ENCODE peak calls at places on chromosomes 11 and 22, in ten cellular contexts. F is stimulated activated CD8-positive, alpha-beta memory T cell treated with anti-CD3 and anti-CD28 coated beads, Interleukin-2, amount 100 ng/mL, for 48 hours; X is stimulated activated CD4-positive, alpha-beta T cell treated with anti-CD3 and anti-CD28 coated beads, Interleukin-4, amount 100 ng/mL, for 24 hours; Z is GOT3; V is SK-N-MC; J is ascending aorta; Q is frontal cortex; H is NCI-H1048; O is activated CD8-positive, alpha-beta memory T cell treated with anti-CD3 and anti-CD28 coated beads, Interleukin-2, amount 10 ng/mL, durations not matched to agents 7 days and 5 days; M is RWPE1. E is an unnamed sample.

GRCh38 chr22:50083462-50084081 is 1.7 kb downstream of the MLC1 start:
- DNase-seq in O (no peak), F (no peak), M (no peak), H (no peak), Z (no peak), V (no peak), J (no peak), Q (no peak), X (no peak), E (no peak)

GRCh38 chr11:133956650-133957633 is at the start of gene IGSF9B:
- DNase-seq in Z (peak; percentile 31), Q (peak; percentile 96), J (peak; percentile 92), H (no peak), V (no peak), F (peak; percentile 89), M (peak; percentile 98), O (peak; percentile 91), X (peak; percentile 91), E (peak; percentile 82)

GRCh38 chr22:49358041-49358440 is 469.6 kb downstream of the BRD1 start:
- DNase-seq in O (no peak), Z (no peak), M (no peak), H (no peak), V (no peak), X (no peak), Q (no peak), J (no peak), F (no peak), E (no peak)

GRCh38 chr11:65121447-65121864 is 478 bp downstream of the FAU start:
- DNase-seq in H (no peak), M (no peak), O (peak; percentile 67), J (peak; percentile 66), Z (no peak), V (no peak), F (no peak), X (no peak), Q (no peak), E (no peak)

GRCh38 chr22:36478966-36479365 is 2.5 kb downstream of the TXN2 start:
- DNase-seq in M (no peak), J (no peak), O (no peak), Z (no peak), X (no peak), F (no peak), Q (no peak), V (no peak), H (no peak), E (no peak)

GRCh38 chr11:35771722-35772121 is 109.1 kb downstream of the TRIM44 start:
- DNase-seq in X (no peak), O (no peak), M (no peak), Q (no peak), V (no peak), F (no peak), J (no peak), Z (no peak), H (no peak), E (no peak)

GRCh38 chr11:117831661-117832415 is 7.3 kb upstream of the FXYD2 start:
- DNase-seq in V (no peak), J (no peak), H (no peak), X (no peak), Z (no peak), F (no peak), O (no peak), M (no peak), Q (no peak), E (no peak)

GRCh38 chr22:40178417-40179409 is 988 bp downstream of the TNRC6B start:
- DNase-seq in O (peak; percentile 66), Z (no peak), M (no peak), V (peak; percentile 52), Q (no peak), F (no peak), J (no peak), H (no peak), X (peak; percentile 39), E (peak; percentile 62)

GRCh38 chr11:34830648-34831047 is 85.5 kb downstream of the APIP start:
- DNase-seq in Q (no peak), F (no peak), J (no peak), X (no peak), Z (no peak), O (no peak), V (no peak), H (no peak), M (no peak), E (no peak)

GRCh38 chr11:71213696-71214552 is 38.5 kb downstream of the SHANK2 start:
- DNase-seq in Q (no peak), M (no peak), V (no peak), Z (no peak), X (no peak), F (no peak), O (no peak), J (no peak), H (no peak), E (no peak)

GRCh38 chr22:46626911-46627805 is 7.0 kb downstream of the GRAMD4 start:
- DNase-seq in O (no peak), H (no peak), Q (no peak), V (no peak), F (no peak), Z (no peak), M (peak; percentile 82), X (no peak), J (no peak), E (no peak)

GRCh38 chr11:17771415-17771814 is 36.8 kb downstream of the KCNC1 start:
- DNase-seq in O (no peak), X (no peak), Z (no peak), J (no peak), F (no peak), V (no peak), H (no peak), Q (no peak), M (no peak), E (no peak)

GRCh38 chr11:33383920-33384209 is 126.7 kb downstream of the HIPK3 start:
- DNase-seq in X (no peak), V (no peak), M (no peak), H (no peak), F (no peak), Z (no peak), J (no peak), O (no peak), Q (no peak), E (no peak)

GRCh38 chr11:68683952-68684384 is 376 bp upstream of the GAL start:
- DNase-seq in M (no peak), Q (no peak), V (no peak), J (no peak), X (no peak), H (no peak), O (no peak), Z (no peak), F (no peak), E (no peak)

GRCh38 chr11:85742348-85742747 is 56.4 kb upstream of the CCDC89 start:
- DNase-seq in O (no peak), Q (no peak), F (no peak), J (no peak), V (no peak), H (no peak), Z (no peak), X (no peak), M (no peak), E (no peak)

GRCh38 chr22:38824587-38824986 is 19.2 kb downstream of the NPTXR start:
- DNase-seq in H (peak; percentile 56), F (peak; percentile 16), O (peak; percentile 71), M (peak; percentile 34), Q (peak; percentile 68), X (peak; percentile 37), V (no peak), Z (no peak), J (no peak), E (peak; percentile 87)

GRCh38 chr11:3158821-3159220 is 6.3 kb downstream of the OSBPL5 start:
- DNase-seq in J (no peak), Q (no peak), O (no peak), M (no peak), V (no peak), H (no peak), F (no peak), X (no peak), Z (no peak), E (no peak)

GRCh38 chr11:32297629-32298028 is 137.7 kb downstream of the WT1 start:
- DNase-seq in J (no peak), Q (peak; percentile 33), V (no peak), O (no peak), M (peak; percentile 54), H (no peak), F (no peak), X (no peak), Z (no peak), E (no peak)

GRCh38 chr22:30186048-30186447 is 60.5 kb downstream of the LIF start:
- DNase-seq in H (no peak), V (no peak), Z (no peak), F (no peak), J (no peak), M (no peak), X (no peak), Q (no peak), O (no peak), E (no peak)

GRCh38 chr22:25360891-25361645 is 141.6 kb downstream of the CRYBB2 start:
- DNase-seq in F (no peak), M (no peak), J (peak; percentile 43), Z (no peak), X (no peak), H (no peak), Q (no peak), V (no peak), O (no peak), E (no peak)

GRCh38 chr22:29310863-29311339 is 4.5 kb downstream of the GAS2L1 start:
- DNase-seq in Q (peak; percentile 99), H (peak; percentile 68), Z (peak; percentile 91), M (peak; percentile 94), X (peak; percentile 75), V (no peak), J (peak; percentile 99), F (peak; percentile 60), O (peak; percentile 83), E (peak; percentile 81)

GRCh38 chr22:32794449-32795213 is 6.9 kb upstream of the TIMP3 start:
- DNase-seq in O (no peak), Q (no peak), F (no peak), V (no peak), Z (no peak), X (no peak), M (no peak), J (no peak), H (no peak), E (no peak)

GRCh38 chr11:15864021-15864805 is 492.1 kb downstream of the SOX6 start:
- DNase-seq in V (no peak), O (no peak), J (no peak), Z (no peak), H (no peak), Q (no peak), F (no peak), M (no peak), X (no peak), E (no peak)

GRCh38 chr11:64299847-64300648 is at the start of gene CATSPERZ:
- DNase-seq in F (no peak), Q (no peak), J (peak; percentile 70), V (no peak), Z (no peak), H (no peak), M (no peak), X (no peak), O (no peak), E (no peak)

GRCh38 chr22:22123960-22124278 is 120.7 kb upstream of the VPREB1 start:
- DNase-seq in F (no peak), X (no peak), Z (no peak), Q (no peak), M (no peak), H (no peak), V (no peak), O (no peak), J (no peak), E (no peak)

GRCh38 chr11:64324692-64325469 is 7.0 kb downstream of the PRDX5 start:
- DNase-seq in H (no peak), X (no peak), J (no peak), O (no peak), Q (no peak), V (no peak), F (no peak), M (peak; percentile 76), Z (no peak), E (no peak)

GRCh38 chr11:91773090-91773489 is 451.5 kb upstream of the FAT3 start:
- DNase-seq in O (no peak), X (no peak), V (no peak), J (no peak), Z (no peak), Q (no peak), F (no peak), M (no peak), H (no peak), E (no peak)

GRCh38 chr11:78857688-78858087 is 283.0 kb upstream of the NARS2 start:
- DNase-seq in O (no peak), V (no peak), X (no peak), J (no peak), Z (no peak), M (no peak), H (no peak), Q (no peak), F (no peak), E (no peak)